ENCODE peak calls at places on chromosomes 4 and X, in four cellular contexts. B is NCI-H2171, K is GM23248, R is GM10248. U is an unnamed sample.

GRCh38 chr4:185018834-185019450 is 652 bp downstream of the HELT start:
- DNase-seq in B (no peak), K (no peak), R (no peak), U (no peak)

GRCh38 chr4:185767528-185767927 is 44.5 kb downstream of the SORBS2 start:
- DNase-seq in B (no peak), K (no peak), R (no peak), U (no peak)

GRCh38 chr4:60344908-60345307 is 855.2 kb upstream of the ADGRL3 start:
- DNase-seq in B (no peak), K (no peak), R (no peak), U (no peak)

GRCh38 chr4:24598025-24598424 is 13.7 kb upstream of the DHX15 start:
- DNase-seq in B (no peak), K (no peak), R (no peak), U (no peak)

GRCh38 chr4:188387134-188387791 is 248.0 kb downstream of the TRIML1 start:
- DNase-seq in B (no peak), K (no peak), R (no peak), U (no peak)

GRCh38 chr4:180028682-180029081 is 2214.5 kb upstream of the TENM3 start:
- DNase-seq in B (peak), K (no peak), R (no peak), U (no peak)

GRCh38 chr4:1195894-1196401 is 23.6 kb upstream of the SPON2 start:
- DNase-seq in B (no peak), K (no peak), R (no peak), U (no peak)

GRCh38 chr4:71697031-71697430 is 86.8 kb downstream of the GC start:
- DNase-seq in B (no peak), K (no peak), R (no peak), U (no peak)

GRCh38 chrX:11787564-11787963 is 29.5 kb downstream of the MSL3 start:
- DNase-seq in B (no peak), K (peak), R (peak), U (no peak)

GRCh38 chr4:8330821-8331566 is 61.4 kb downstream of the HTRA3 start:
- DNase-seq in B (no peak), K (peak), R (no peak), U (no peak)

GRCh38 chrX:103817502-103817901 is 14.6 kb downstream of the RAB9B start:
- DNase-seq in B (peak), K (peak), R (peak), U (peak)

GRCh38 chrX:47749185-47749967 is 87.3 kb upstream of the ZNF81 start:
- DNase-seq in B (no peak), K (peak), R (no peak), U (peak)

GRCh38 chrX:34332336-34332735 is 200.2 kb upstream of the FAM47A start:
- DNase-seq in B (no peak), K (peak), R (no peak), U (no peak)

GRCh38 chrX:115948018-115948923 is 222.3 kb upstream of the AGTR2 start:
- DNase-seq in B (peak), K (no peak), R (no peak), U (no peak)

GRCh38 chrX:152600853-152601635 is 36.7 kb upstream of the GABRQ start:
- DNase-seq in B (no peak), K (no peak), R (no peak), U (no peak)

GRCh38 chr4:146943691-146944375 is 1.8 kb downstream of the TTC29 start:
- DNase-seq in B (no peak), K (no peak), R (no peak), U (no peak)

GRCh38 chr4:11730545-11730944 is 301.9 kb upstream of the HS3ST1 start:
- DNase-seq in B (no peak), K (no peak), R (no peak), U (no peak)

GRCh38 chr4:8639021-8639420 is 46.5 kb downstream of the CPZ start:
- DNase-seq in B (no peak), K (no peak), R (no peak), U (no peak)

GRCh38 chr4:64399313-64400109 is 9.7 kb downstream of the TECRL start:
- DNase-seq in B (no peak), K (no peak), R (no peak), U (no peak)

GRCh38 chr4:168884251-168885124 is 125.6 kb downstream of the CBR4 start:
- DNase-seq in B (no peak), K (no peak), R (no peak), U (no peak)

GRCh38 chr4:3342182-3342854 is 49.5 kb downstream of the RGS12 start:
- DNase-seq in B (no peak), K (peak), R (no peak), U (no peak)

GRCh38 chrX:40272141-40272540 is 174.4 kb upstream of the BCOR start:
- DNase-seq in B (no peak), K (peak), R (no peak), U (no peak)

GRCh38 chrX:69173906-69174305 is 8.7 kb upstream of the PJA1 start:
- DNase-seq in B (no peak), K (no peak), R (no peak), U (no peak)

GRCh38 chr4:80199004-80199579 is 1.8 kb downstream of the PRDM8 start:
- DNase-seq in B (no peak), K (no peak), R (no peak), U (no peak)

GRCh38 chr4:138050601-138051000 is 191.5 kb downstream of the SLC7A11 start:
- DNase-seq in B (no peak), K (no peak), R (no peak), U (no peak)

GRCh38 chrX:131068945-131069719 is 11.0 kb downstream of the ARHGAP36 start:
- DNase-seq in B (no peak), K (peak), R (peak), U (peak)

GRCh38 chrX:30577362-30577961 is at the start of gene TASL:
- DNase-seq in B (no peak), K (no peak), R (peak), U (no peak)

GRCh38 chr4:69753666-69754065 is 6.8 kb downstream of the SULT1B1 start:
- DNase-seq in B (no peak), K (no peak), R (no peak), U (no peak)

GRCh38 chr4:67765928-67766327 is 11.7 kb upstream of the GNRHR start:
- DNase-seq in B (no peak), K (peak), R (no peak), U (no peak)

GRCh38 chr4:156132196-156132595 is 178.5 kb upstream of the CTSO start:
- DNase-seq in B (no peak), K (peak), R (no peak), U (no peak)

GRCh38 chr4:123876640-123877039 is 480.0 kb downstream of the SPRY1 start:
- DNase-seq in B (no peak), K (no peak), R (no peak), U (no peak)

GRCh38 chr4:52869196-52869595 is 7.1 kb downstream of the RASL11B start:
- DNase-seq in B (peak), K (peak), R (no peak), U (peak)

U was measured in DMS 273 treated with DMSO at 0.1 percent for 48 hours.